ENCODE peak calls at places on chromosomes 2 and 18, in ten cellular contexts. T is HepG2, I is SK-N-SH, N is transverse colon, H is K562, W is H1, F is GM12878, B is stomach, K is sigmoid colon, O is upper lobe of left lung. V is an unnamed sample.
A peak's percentile ranks its signal among the peaks of the same experiment; 100 is the strongest.

GRCh38 chr2:1824202-1824905 is 80.0 kb upstream of the PXDN start:
- DNase-seq in K (peak; percentile 91), N (peak; percentile 29), B (no peak), T (no peak), F (no peak), W (no peak), I (no peak), O (no peak), H (no peak), V (no peak)

GRCh38 chr2:77161009-77161408 is 361.2 kb downstream of the LRRTM4 start:
- DNase-seq in T (peak; percentile 50), I (no peak), H (no peak), O (no peak), K (no peak), N (no peak), W (no peak), F (no peak), B (no peak), V (no peak)

GRCh38 chr2:161046876-161047275 is 113.4 kb upstream of the TANK start:
- DNase-seq in B (no peak), O (no peak), W (no peak), K (no peak), F (no peak), N (no peak), I (no peak), T (no peak), H (no peak), V (no peak)

GRCh38 chr2:52117299-52117698 is 1085.4 kb upstream of the NRXN1 start:
- DNase-seq in O (no peak), B (no peak), I (no peak), W (no peak), T (no peak), K (no peak), H (no peak), N (no peak), F (no peak), V (no peak)

GRCh38 chr2:133718688-133719201 is 150.5 kb upstream of the NCKAP5 start:
- DNase-seq in H (no peak), N (no peak), B (no peak), I (peak; percentile 8), T (no peak), O (no peak), W (no peak), F (no peak), K (no peak), V (no peak)

GRCh38 chr2:223959688-223960087 is 2.4 kb downstream of the MRPL44 start:
- DNase-seq in I (no peak), F (no peak), K (no peak), H (no peak), B (no peak), N (no peak), T (no peak), W (no peak), O (no peak), V (no peak)

GRCh38 chr2:36352024-36352398 is 3.6 kb upstream of the CRIM1 start:
- DNase-seq in H (peak; percentile 44), F (peak; percentile 16), O (no peak), W (no peak), I (peak; percentile 67), K (no peak), T (peak; percentile 68), B (no peak), N (no peak), V (no peak)

GRCh38 chr2:120820885-120821279 is 85.2 kb downstream of the GLI2 start:
- DNase-seq in N (no peak), B (no peak), H (peak; percentile 39), T (no peak), I (no peak), W (no peak), F (no peak), O (no peak), K (no peak), V (no peak)

GRCh38 chr2:85804583-85804982 is 50.8 kb downstream of the ATOH8 start:
- DNase-seq in T (no peak), W (no peak), K (peak; percentile 57), F (no peak), N (peak; percentile 5), B (no peak), I (peak; percentile 70), H (peak; percentile 65), O (no peak), V (peak; percentile 45)

GRCh38 chr2:99700482-99701398 is 210.9 kb upstream of the REV1 start:
- DNase-seq in O (no peak), I (no peak), N (no peak), T (no peak), H (no peak), W (no peak), B (no peak), K (no peak), F (no peak), V (no peak)

GRCh38 chr18:77201508-77201907 is 48.1 kb upstream of the GALR1 start:
- DNase-seq in B (no peak), T (no peak), N (no peak), W (no peak), F (no peak), K (no peak), I (no peak), H (no peak), O (no peak), V (no peak)

GRCh38 chr2:64606495-64607363 is 47.0 kb downstream of the SERTAD2 start:
- DNase-seq in N (peak; percentile 88), I (no peak), T (peak; percentile 76), H (peak; percentile 92), W (peak; percentile 77), O (no peak), B (peak; percentile 79), K (peak; percentile 96), F (peak; percentile 83), V (peak; percentile 97)

GRCh38 chr2:25294573-25295462 is 46.9 kb downstream of the DNMT3A start:
- DNase-seq in F (no peak), H (no peak), W (no peak), N (peak; percentile 80), I (peak; percentile 95), T (no peak), B (peak; percentile 80), O (no peak), K (peak; percentile 82), V (peak; percentile 83)
- TF ChIP-seq POLR2AphosphoS5 in F (peak; percentile 61), H (no peak), W (no peak), N (peak; percentile 34), I (peak; percentile 74), T (no peak), B (peak; percentile 16), O (peak; percentile 49), K (peak; percentile 30), V (no peak)

DNA sequence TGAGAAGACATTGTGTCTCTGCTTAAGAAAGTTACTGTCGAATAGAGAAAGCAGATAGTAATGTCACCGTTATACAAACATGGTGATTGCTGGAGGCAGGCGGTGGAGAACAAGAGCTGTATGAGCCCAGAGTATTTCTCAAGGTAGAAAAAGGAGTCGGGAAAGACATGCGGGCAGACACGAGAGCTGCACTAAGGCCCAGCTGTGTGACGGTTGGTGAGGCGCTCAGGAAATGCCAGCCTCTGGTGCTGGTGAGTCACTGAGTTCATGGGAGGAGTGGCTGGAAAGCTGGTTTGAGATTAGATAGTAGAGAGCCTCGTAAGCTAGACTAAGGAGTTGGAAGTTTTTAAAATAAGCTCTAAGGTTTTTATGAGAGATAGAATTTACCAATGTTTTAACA is 390.9 kb upstream of the TRIB2 start:
- DNase-seq in W (no peak), N (no peak), B (peak; percentile 53), T (no peak), F (no peak), O (no peak), I (no peak), K (no peak), H (no peak), V (no peak)
- TF ChIP-seq EP300 in W (no peak), N (no peak), B (no peak), T (no peak), F (no peak), O (no peak), I (no peak), K (no peak), H (peak; percentile 48), V (no peak)

DNA sequence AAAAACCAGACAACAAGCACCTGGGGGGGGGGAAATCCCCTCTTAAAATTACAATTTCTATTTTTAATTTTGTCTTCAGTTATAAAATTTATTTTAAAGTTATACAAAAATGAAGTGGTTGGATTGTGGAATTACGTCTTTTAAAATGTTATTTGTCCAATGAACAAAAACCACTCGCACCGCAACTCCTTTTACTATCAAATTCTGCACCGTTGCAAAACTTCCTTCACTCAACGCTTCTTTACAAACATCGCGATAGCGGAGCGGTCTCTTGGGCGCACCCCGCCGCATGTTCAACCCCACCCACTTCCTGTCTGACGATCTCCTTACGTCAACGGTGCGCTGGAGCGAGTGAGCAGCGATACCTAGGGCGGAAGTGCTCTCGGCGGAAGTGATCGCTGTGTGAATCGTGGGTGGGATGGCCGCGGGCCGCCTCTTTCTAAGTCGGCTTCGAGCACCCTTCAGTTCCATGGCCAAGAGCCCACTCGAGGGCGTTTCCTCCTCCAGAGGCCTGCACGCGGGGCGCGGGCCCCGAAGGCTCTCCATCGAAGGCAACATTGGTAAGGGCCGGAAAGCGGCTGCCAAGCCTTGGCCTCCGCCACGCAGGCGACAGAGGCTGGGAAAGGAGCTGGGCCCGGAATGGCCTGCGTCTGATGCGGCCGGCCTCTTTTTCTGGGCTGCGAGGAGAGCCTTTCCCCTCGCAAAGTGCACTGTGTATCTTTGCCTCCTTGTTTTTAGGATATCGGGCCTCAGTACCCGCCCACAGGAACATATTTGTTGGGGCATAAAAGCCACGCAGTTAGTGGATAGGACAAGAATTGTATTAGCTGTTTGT is at the start of gene DGUOK:
- DNase-seq in N (peak; percentile 99), H (peak; percentile 95), K (peak; percentile 99), F (peak; percentile 97), B (peak; percentile 98), W (peak; percentile 90), T (peak; percentile 99), O (peak; percentile 94), I (peak; percentile 92), V (peak; percentile 99)
- TF ChIP-seq POLR2AphosphoS5 in N (peak; percentile 99), H (peak; percentile 91), K (peak; percentile 98), F (peak; percentile 98), B (peak; percentile 98), W (peak; percentile 98), T (peak; percentile 96), O (peak; percentile 99), I (peak; percentile 95), V (peak; percentile 97)

GRCh38 chr2:238947920-238948710 is 100.2 kb downstream of the TWIST2 start:
- DNase-seq in F (no peak), B (peak; percentile 25), O (no peak), W (peak; percentile 45), N (no peak), H (no peak), T (peak; percentile 28), I (no peak), K (peak; percentile 81), V (peak; percentile 70)

GRCh38 chr2:238947243-238947760 is 99.4 kb downstream of the TWIST2 start:
- DNase-seq in O (peak; percentile 51), H (no peak), N (no peak), W (peak; percentile 31), T (no peak), B (peak; percentile 14), F (no peak), K (peak; percentile 17), I (no peak), V (peak; percentile 20)

GRCh38 chr2:238942941-238943715 is 95.2 kb downstream of the TWIST2 start:
- DNase-seq in O (no peak), B (peak; percentile 13), H (no peak), W (no peak), F (no peak), N (no peak), K (no peak), T (no peak), I (no peak), V (peak; percentile 43)

GRCh38 chr2:238946586-238947242 is 98.8 kb downstream of the TWIST2 start:
- DNase-seq in T (no peak), W (peak; percentile 19), H (no peak), B (peak; percentile 13), K (peak; percentile 37), F (no peak), N (no peak), O (no peak), I (no peak), V (peak; percentile 26)

GRCh38 chr2:238945433-238946150 is 97.7 kb downstream of the TWIST2 start:
- DNase-seq in H (peak; percentile 24), T (peak; percentile 29), W (peak; percentile 79), F (no peak), K (peak; percentile 86), N (peak; percentile 48), B (peak; percentile 43), I (no peak), O (peak; percentile 50), V (peak; percentile 82)
- TF ChIP-seq EP300 in H (no peak), T (no peak), W (no peak), F (no peak), K (no peak), N (no peak), B (no peak), I (no peak), O (no peak), V (no peak)